ENCODE peak calls at places on chromosomes 3 and 15, in four cellular contexts. One of them, this sample, is unnamed.
A peak's percentile ranks its signal among the peaks of the same experiment; 100 is the strongest.

GRCh38 chr3:13262493-13263211 is 157.5 kb downstream of the NUP210 start:
- DNase-seq in Panc1: no peak
- DNase-seq in heart left ventricle: peak; percentile 41
- DNase-seq in mesendoderm: no peak
- DNase-seq in this sample: no peak

GRCh38 chr3:30073622-30074021 is 532.8 kb upstream of the TGFBR2 start:
- DNase-seq in heart left ventricle: no peak
- DNase-seq in mesendoderm: no peak
- DNase-seq in Panc1: no peak
- DNase-seq in this sample: no peak

GRCh38 chr3:195821403-195822130 is 9.8 kb upstream of the MUC4 start:
- DNase-seq in heart left ventricle: peak; percentile 28
- DNase-seq in mesendoderm: no peak
- DNase-seq in Panc1: no peak
- DNase-seq in this sample: no peak

GRCh38 chr3:195467641-195468390 is 25.0 kb upstream of the ACAP2 start:
- DNase-seq in mesendoderm: no peak
- DNase-seq in Panc1: no peak
- DNase-seq in heart left ventricle: no peak
- DNase-seq in this sample: no peak

GRCh38 chr3:195139876-195140240 is 131.1 kb downstream of the XXYLT1 start:
- DNase-seq in heart left ventricle: no peak
- DNase-seq in Panc1: no peak
- DNase-seq in mesendoderm: no peak
- DNase-seq in this sample: no peak

GRCh38 chr3:133944181-133944580 is 48.5 kb upstream of the RAB6B start:
- DNase-seq in heart left ventricle: no peak
- DNase-seq in mesendoderm: no peak
- DNase-seq in Panc1: peak; percentile 7
- DNase-seq in this sample: no peak

GRCh38 chr3:46538803-46539442 is 27.2 kb downstream of the LRRC2 start:
- DNase-seq in Panc1: no peak
- DNase-seq in heart left ventricle: peak; percentile 85
- DNase-seq in mesendoderm: peak; percentile 65
- DNase-seq in this sample: peak; percentile 34

GRCh38 chr15:101463265-101463664 is 26.2 kb downstream of the PCSK6 start:
- DNase-seq in mesendoderm: no peak
- DNase-seq in Panc1: no peak
- DNase-seq in heart left ventricle: no peak
- DNase-seq in this sample: no peak

GRCh38 chr3:86954226-86954625 is 36.7 kb downstream of the VGLL3 start:
- DNase-seq in Panc1: no peak
- DNase-seq in mesendoderm: no peak
- DNase-seq in heart left ventricle: no peak
- DNase-seq in this sample: no peak

GRCh38 chr3:136728434-136728833 is 23.7 kb downstream of the STAG1 start:
- DNase-seq in Panc1: no peak
- DNase-seq in mesendoderm: no peak
- DNase-seq in heart left ventricle: no peak
- DNase-seq in this sample: no peak

GRCh38 chr3:136730595-136731273 is 21.4 kb downstream of the STAG1 start:
- DNase-seq in mesendoderm: no peak
- DNase-seq in Panc1: no peak
- DNase-seq in heart left ventricle: no peak
- DNase-seq in this sample: no peak

GRCh38 chr3:136728918-136729317 is 23.3 kb downstream of the STAG1 start:
- DNase-seq in mesendoderm: peak; percentile 66
- DNase-seq in Panc1: no peak
- DNase-seq in heart left ventricle: no peak
- DNase-seq in this sample: no peak

GRCh38 chr3:136733317-136733833 is 18.8 kb downstream of the STAG1 start:
- DNase-seq in mesendoderm: no peak
- DNase-seq in Panc1: no peak
- DNase-seq in heart left ventricle: no peak
- DNase-seq in this sample: no peak

DNA sequence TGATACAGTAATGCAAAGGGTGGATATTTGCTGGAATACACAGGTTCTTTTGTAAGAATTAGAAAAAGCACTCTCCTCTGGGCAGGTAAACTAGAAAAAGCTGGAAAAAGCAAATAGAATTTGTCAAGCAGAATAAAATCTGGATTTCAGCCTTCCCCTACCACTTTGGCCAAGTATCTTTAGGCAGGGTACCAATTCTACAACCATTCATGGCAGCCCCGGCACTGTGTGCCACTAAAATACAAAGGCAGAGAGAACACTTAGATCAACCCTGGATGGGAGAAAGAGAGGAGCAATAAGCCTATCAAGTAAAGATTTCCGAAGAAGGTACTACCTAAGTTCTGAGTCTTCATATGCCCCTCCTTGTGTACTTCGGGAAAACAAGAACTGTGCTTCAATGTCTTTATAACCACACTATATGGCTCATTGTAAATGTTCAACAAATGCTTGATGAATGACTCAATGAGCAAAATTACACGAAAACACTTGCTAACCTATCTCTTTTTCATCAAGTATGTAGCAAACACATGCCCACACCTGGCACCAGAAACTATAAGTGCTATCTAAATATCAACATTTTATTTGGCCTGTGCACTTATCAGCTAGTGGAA is 20.8 kb downstream of the STAG1 start:
- DNase-seq in heart left ventricle: no peak
- DNase-seq in mesendoderm: no peak
- DNase-seq in Panc1: no peak
- DNase-seq in this sample: no peak
- H3K4me1 ChIP-seq in heart left ventricle: peaks cover 55% of the 10 kb centered on the region
- H3K4me1 ChIP-seq in mesendoderm: no peaks in the 10 kb centered on the region
- H3K4me1 ChIP-seq in Panc1: peaks cover 26% of the 10 kb centered on the region
- H3K4me1 ChIP-seq in this sample: peaks cover 4% of the 10 kb centered on the region

GRCh38 chr3:115401891-115402501 is 221.3 kb upstream of the GAP43 start:
- DNase-seq in mesendoderm: no peak
- DNase-seq in Panc1: no peak
- DNase-seq in heart left ventricle: no peak
- DNase-seq in this sample: no peak
- H3K4me1 ChIP-seq in mesendoderm: peaks cover 15% of the 10 kb centered on the region
- H3K4me1 ChIP-seq in Panc1: no peaks in the 10 kb centered on the region
- H3K4me1 ChIP-seq in heart left ventricle: no peaks in the 10 kb centered on the region
- H3K4me1 ChIP-seq in this sample: no peaks in the 10 kb centered on the region

GRCh38 chr15:43795997-43796396 is 3.9 kb downstream of the SERF2 start:
- DNase-seq in heart left ventricle: no peak
- DNase-seq in Panc1: no peak
- DNase-seq in mesendoderm: peak; percentile 63
- DNase-seq in this sample: no peak
- H3K4me1 ChIP-seq in heart left ventricle: peaks cover 75% of the 10 kb centered on the region
- H3K4me1 ChIP-seq in Panc1: peaks cover 53% of the 10 kb centered on the region
- H3K4me1 ChIP-seq in mesendoderm: peaks cover 27% of the 10 kb centered on the region
- H3K4me1 ChIP-seq in this sample: peaks cover 11% of the 10 kb centered on the region

GRCh38 chr3:177196473-177197040 is 725 bp downstream of the TBL1XR1 start:
- DNase-seq in mesendoderm: peak; percentile 75
- DNase-seq in Panc1: no peak
- DNase-seq in heart left ventricle: no peak
- DNase-seq in this sample: peak; percentile 57
- H3K4me1 ChIP-seq in mesendoderm: peaks cover 11% of the 10 kb centered on the region
- H3K4me1 ChIP-seq in Panc1: peaks cover 38% of the 10 kb centered on the region
- H3K4me1 ChIP-seq in heart left ventricle: peaks cover 14% of the 10 kb centered on the region
- H3K4me1 ChIP-seq in this sample: no peaks in the 10 kb centered on the region

GRCh38 chr3:63977893-63978292 is 45.4 kb downstream of the PSMD6 start:
- DNase-seq in heart left ventricle: no peak
- DNase-seq in Panc1: no peak
- DNase-seq in mesendoderm: no peak
- DNase-seq in this sample: no peak
- H3K4me1 ChIP-seq in heart left ventricle: peaks cover 59% of the 10 kb centered on the region
- H3K4me1 ChIP-seq in Panc1: no peaks in the 10 kb centered on the region
- H3K4me1 ChIP-seq in mesendoderm: peaks cover 4% of the 10 kb centered on the region
- H3K4me1 ChIP-seq in this sample: peaks cover 37% of the 10 kb centered on the region